ENCODE peak calls at places on chromosomes 1 and 21, in seven cellular contexts. M, Z, K, H, V, Q and L are unnamed samples.

GRCh38 chr1:7298145-7298544 is 473.0 kb upstream of the VAMP3 start:
- DNase-seq in Z (no peak), H (no peak), K (no peak), Q (peak; percentile 60), V (no peak), M (no peak), L (no peak)

GRCh38 chr21:37074195-37074510 is 1.1 kb downstream of the TTC3 start:
- DNase-seq in H (peak; percentile 63), K (peak; percentile 45), V (no peak), Z (no peak), M (no peak), Q (no peak), L (no peak)

GRCh38 chr1:225881081-225882007 is 836 bp downstream of the TMEM63A start:
- DNase-seq in Z (no peak), Q (no peak), K (peak; percentile 41), H (peak; percentile 88), V (peak; percentile 23), M (no peak), L (no peak)

GRCh38 chr1:210288106-210288505 is 40.6 kb upstream of the HHAT start:
- DNase-seq in Q (no peak), H (no peak), M (no peak), V (no peak), K (no peak), Z (no peak), L (no peak)

GRCh38 chr21:39867198-39867650 is at the start of gene PCP4:
- DNase-seq in V (peak; percentile 7), Z (no peak), K (peak; percentile 71), H (peak; percentile 71), Q (peak; percentile 93), M (peak; percentile 88), L (peak; percentile 27)

GRCh38 chr1:98086796-98087195 is 166.0 kb upstream of the DPYD start:
- DNase-seq in Q (no peak), Z (no peak), V (peak; percentile 56), M (peak; percentile 30), K (no peak), H (no peak), L (peak; percentile 88)

GRCh38 chr1:94314222-94314858 is 77.0 kb upstream of the ARHGAP29 start:
- DNase-seq in H (no peak), K (no peak), Z (no peak), V (no peak), M (no peak), Q (no peak), L (no peak)

GRCh38 chr1:63327417-63328139 is 5.2 kb downstream of the FOXD3 start:
- DNase-seq in M (peak; percentile 93), K (peak; percentile 89), Z (no peak), H (peak; percentile 76), Q (peak; percentile 97), V (peak; percentile 24), L (peak; percentile 60)

GRCh38 chr1:77557053-77557452 is 125.4 kb downstream of the ZZZ3 start:
- DNase-seq in H (no peak), M (no peak), Q (no peak), Z (no peak), V (no peak), K (no peak), L (no peak)

GRCh38 chr1:110829955-110830553 is 42.9 kb upstream of the CD53 start:
- DNase-seq in V (peak; percentile 54), Q (peak; percentile 46), Z (peak; percentile 37), K (peak; percentile 30), M (peak; percentile 51), H (peak; percentile 68), L (peak; percentile 45)

GRCh38 chr1:54537611-54538010 is 10.4 kb upstream of the ACOT11 start:
- DNase-seq in H (no peak), K (no peak), Z (no peak), V (peak; percentile 73), Q (no peak), M (no peak), L (no peak)

GRCh38 chr1:99133759-99134158 is 129.1 kb upstream of the PLPPR5 start:
- DNase-seq in V (no peak), K (no peak), M (no peak), Z (no peak), H (no peak), Q (no peak), L (no peak)
- TF ChIP-seq YY1 in V (no peak), K (no peak), M (no peak), Z (no peak), H (no peak), Q (no peak), L (no peak)

DNA sequence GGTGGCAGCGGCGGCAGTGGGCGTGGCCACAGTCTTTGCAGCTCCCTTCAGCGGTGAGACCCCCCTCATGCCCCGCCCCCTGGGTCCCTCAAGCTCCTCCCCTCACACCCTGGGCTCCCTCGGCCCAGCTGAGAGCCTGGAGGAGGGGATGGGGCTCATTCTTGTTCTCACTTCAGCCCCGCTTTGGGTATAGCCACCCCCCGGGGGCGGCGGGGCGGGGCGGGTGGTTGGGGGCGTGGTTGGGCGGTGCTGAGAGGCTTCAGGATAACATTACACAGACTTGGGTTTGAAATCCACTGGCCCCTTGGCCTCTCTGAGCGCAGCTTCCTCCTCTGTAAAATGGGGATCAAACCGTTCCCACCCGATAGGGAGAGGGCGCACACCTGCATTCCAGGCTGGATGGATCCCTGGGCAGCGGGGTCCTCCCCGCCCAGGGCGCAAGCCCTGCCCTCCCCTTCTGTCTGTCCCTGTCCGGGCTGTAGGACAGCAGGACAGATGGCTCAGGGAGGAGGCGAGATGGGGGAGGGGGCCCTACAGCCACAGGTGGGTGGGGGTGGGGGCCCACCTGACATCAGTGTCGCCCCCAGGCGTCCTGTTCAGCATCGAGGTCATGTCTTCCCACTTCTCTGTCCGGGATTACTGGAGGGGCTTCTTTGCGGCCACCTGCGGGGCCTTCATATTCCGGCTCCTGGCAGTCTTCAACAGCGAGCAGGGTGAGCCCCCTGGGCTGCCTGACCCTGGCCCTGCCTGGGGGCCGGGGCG is 5.1 kb downstream of the CLCNKA start:
- DNase-seq in M (peak; percentile 70), K (peak; percentile 73), V (no peak), Z (no peak), H (peak; percentile 79), Q (peak; percentile 97), L (no peak)
- TF ChIP-seq YY1 in M (no peak), K (no peak), V (no peak), Z (no peak), H (no peak), Q (no peak), L (no peak)

GRCh38 chr1:171210355-171210754 is 25.3 kb downstream of the FMO2 start:
- DNase-seq in K (no peak), M (no peak), Q (no peak), V (no peak), H (no peak), Z (no peak), L (no peak)
- TF ChIP-seq YY1 in K (no peak), M (no peak), Q (no peak), V (no peak), H (no peak), Z (no peak), L (no peak)

GRCh38 chr1:176603696-176604095 is 140.7 kb downstream of the PAPPA2 start:
- DNase-seq in V (no peak), H (no peak), Z (no peak), K (no peak), M (no peak), Q (no peak), L (no peak)
- TF ChIP-seq YY1 in V (no peak), H (no peak), Z (no peak), K (no peak), M (no peak), Q (no peak), L (no peak)

GRCh38 chr21:45070970-45071369 is 3.4 kb upstream of the ADARB1 start:
- DNase-seq in M (no peak), H (no peak), Z (no peak), K (no peak), V (no peak), Q (no peak), L (no peak)

GRCh38 chr21:45072166-45072962 is 2.0 kb upstream of the ADARB1 start:
- DNase-seq in V (no peak), K (no peak), Z (no peak), H (no peak), M (no peak), Q (no peak), L (no peak)

GRCh38 chr21:45072963-45073300 is 1.4 kb upstream of the ADARB1 start:
- DNase-seq in Q (no peak), K (no peak), H (no peak), V (no peak), Z (no peak), M (no peak), L (no peak)

GRCh38 chr21:45069711-45070110 is 4.7 kb upstream of the ADARB1 start:
- DNase-seq in M (no peak), H (no peak), Q (no peak), V (no peak), K (no peak), Z (no peak), L (no peak)

DNA sequence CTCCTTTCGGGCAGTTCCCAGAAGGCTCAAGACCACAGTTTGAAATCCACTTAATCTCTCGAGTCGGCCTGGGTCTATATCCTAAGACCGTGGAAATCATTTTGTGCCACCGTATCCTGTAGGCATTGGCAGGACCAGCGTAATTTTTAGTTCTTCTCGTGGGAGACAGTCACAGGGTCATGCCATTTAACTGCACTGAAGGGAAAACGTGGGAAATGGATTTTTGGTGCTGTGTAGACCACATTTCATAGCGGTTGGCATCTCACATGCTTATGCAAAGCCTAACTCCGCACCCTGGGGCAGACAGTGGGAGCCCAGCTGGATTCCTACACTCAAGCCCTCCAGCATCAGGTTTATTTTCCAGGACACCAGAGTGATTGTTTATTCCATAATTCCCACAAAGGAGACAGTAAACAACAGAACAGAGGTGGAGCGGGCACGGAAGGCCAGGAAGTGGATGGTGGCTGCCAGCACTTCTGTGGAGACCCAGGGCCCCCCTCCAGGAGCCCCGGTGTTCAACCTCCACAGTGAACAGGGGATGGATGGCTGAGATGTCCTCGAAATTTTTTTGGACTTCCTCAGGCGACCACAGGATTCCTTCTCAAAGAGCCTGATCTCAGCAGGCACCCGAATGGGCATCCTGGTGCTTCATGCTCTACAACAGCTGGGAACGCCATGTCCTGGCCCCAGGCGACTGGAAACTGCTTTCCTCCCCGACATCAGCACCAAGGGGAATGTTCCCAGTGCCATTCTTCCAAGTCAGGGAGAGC is 2.8 kb upstream of the ADARB1 start:
- DNase-seq in V (no peak), M (no peak), Q (no peak), H (no peak), K (no peak), Z (no peak), L (no peak)
- TF ChIP-seq YY1 in V (no peak), M (no peak), Q (no peak), H (no peak), K (no peak), Z (no peak), L (no peak)

GRCh38 chr1:44108241-44108640 is 10.4 kb upstream of the KLF17 start:
- DNase-seq in K (no peak), Q (no peak), Z (no peak), M (no peak), H (no peak), V (no peak), L (no peak)

GRCh38 chr1:44101356-44101755 is 17.3 kb upstream of the KLF17 start:
- DNase-seq in H (no peak), M (no peak), Q (no peak), Z (no peak), V (no peak), K (no peak), L (no peak)

GRCh38 chr1:44105810-44106209 is 12.8 kb upstream of the KLF17 start:
- DNase-seq in V (no peak), M (no peak), Z (no peak), Q (no peak), K (no peak), H (no peak), L (no peak)

GRCh38 chr1:44100183-44100582 is 18.4 kb upstream of the KLF17 start:
- DNase-seq in Q (no peak), V (no peak), M (no peak), K (no peak), Z (no peak), H (no peak), L (no peak)

GRCh38 chr1:44103270-44104131 is 15.1 kb upstream of the KLF17 start:
- DNase-seq in H (peak; percentile 84), Q (peak; percentile 80), Z (no peak), K (no peak), M (peak; percentile 51), V (peak; percentile 12), L (peak; percentile 18)
- TF ChIP-seq YY1 in H (peak; percentile 42), Q (no peak), Z (no peak), K (no peak), M (no peak), V (no peak), L (no peak)